ENCODE peak calls at places on chromosomes 5 and 9, in four cellular contexts. Q is fibroblast of the aortic adventitia, R is left ventricle myocardium inferior, N is cardiac fibroblast. P is an unnamed sample.

GRCh38 chr5:134041570-134042411 is 37.0 kb upstream of the VDAC1 start:
- DNase-seq in R (no peak), Q (no peak), N (no peak), P (no peak)

GRCh38 chr9:88661759-88662158 is 126.8 kb downstream of the NXNL2 start:
- DNase-seq in R (no peak), N (peak; percentile 38), Q (no peak), P (peak; percentile 49)

GRCh38 chr5:141992349-141992963 is 20.4 kb downstream of the GNPDA1 start:
- DNase-seq in R (peak; percentile 55), Q (peak; percentile 76), N (peak; percentile 74), P (peak; percentile 79)

GRCh38 chr9:90394866-90395265 is 247.8 kb downstream of the DIRAS2 start:
- DNase-seq in N (no peak), R (no peak), Q (no peak), P (no peak)

GRCh38 chr9:71822455-71822854 is 54.1 kb upstream of the CEMIP2 start:
- DNase-seq in N (no peak), R (no peak), Q (no peak), P (no peak)

GRCh38 chr9:124042168-124042775 is 30.7 kb downstream of the LHX2 start:
- DNase-seq in N (no peak), R (no peak), Q (no peak), P (no peak)

GRCh38 chr5:149376104-149376503 is 3.0 kb downstream of the IL17B start:
- DNase-seq in R (no peak), N (no peak), Q (no peak), P (no peak)

GRCh38 chr9:90871327-90871935 is 69.8 kb downstream of the SYK start:
- DNase-seq in N (no peak), R (no peak), Q (peak; percentile 10), P (no peak)

GRCh38 chr5:25006734-25007133 is 362.0 kb upstream of the CDH10 start:
- DNase-seq in Q (peak; percentile 3), N (peak; percentile 0), R (no peak), P (peak; percentile 1)

GRCh38 chr5:177311361-177311722 is 356 bp downstream of the MXD3 start:
- DNase-seq in N (no peak), R (no peak), Q (no peak), P (no peak)

GRCh38 chr5:143431789-143432188 is 28.3 kb upstream of the NR3C1 start:
- DNase-seq in N (no peak), Q (no peak), R (no peak), P (no peak)

GRCh38 chr5:10564838-10565784 is 1.2 kb downstream of the ANKRD33B start:
- DNase-seq in N (no peak), Q (no peak), R (peak; percentile 44), P (no peak)

GRCh38 chr5:43646997-43647396 is 44.0 kb downstream of the NNT start:
- DNase-seq in N (peak; percentile 31), R (no peak), Q (peak; percentile 41), P (peak; percentile 30)

GRCh38 chr9:134546746-134547145 is 94.9 kb upstream of the COL5A1 start:
- DNase-seq in Q (no peak), N (no peak), R (peak; percentile 6), P (no peak)
- H3K4me3 ChIP-seq in Q (no peak overlapping the region), N (no peak overlapping the region), R (no peak overlapping the region), P (no peak overlapping the region)

DNA sequence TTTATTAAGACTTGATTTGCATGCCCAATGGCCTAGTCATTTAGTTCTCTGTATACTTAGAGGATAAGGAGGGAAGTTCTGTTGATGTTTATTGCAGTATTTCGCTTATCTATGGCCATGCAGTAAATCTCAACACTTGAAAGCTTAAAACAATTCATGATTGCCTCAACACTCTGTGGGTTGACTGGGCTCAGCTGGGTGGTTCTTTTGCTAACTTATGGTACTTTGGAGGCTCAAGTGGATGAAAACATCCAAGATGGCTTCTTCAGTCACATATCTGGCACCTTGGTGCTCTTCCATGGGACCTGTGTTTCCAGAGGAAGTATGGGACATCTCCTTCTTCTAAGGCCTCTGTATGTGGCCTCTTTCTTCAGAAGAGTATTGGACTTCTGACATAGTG is 10.3 kb upstream of the ROR2 start:
- DNase-seq in Q (no peak), N (no peak), R (no peak), P (no peak)
- TF ChIP-seq CTCF in Q (no peak), N (no peak), R (no peak), P (no peak)

GRCh38 chr5:91443761-91444467 is 60.8 kb upstream of the ARRDC3 start:
- DNase-seq in N (no peak), R (no peak), Q (no peak), P (no peak)

DNA sequence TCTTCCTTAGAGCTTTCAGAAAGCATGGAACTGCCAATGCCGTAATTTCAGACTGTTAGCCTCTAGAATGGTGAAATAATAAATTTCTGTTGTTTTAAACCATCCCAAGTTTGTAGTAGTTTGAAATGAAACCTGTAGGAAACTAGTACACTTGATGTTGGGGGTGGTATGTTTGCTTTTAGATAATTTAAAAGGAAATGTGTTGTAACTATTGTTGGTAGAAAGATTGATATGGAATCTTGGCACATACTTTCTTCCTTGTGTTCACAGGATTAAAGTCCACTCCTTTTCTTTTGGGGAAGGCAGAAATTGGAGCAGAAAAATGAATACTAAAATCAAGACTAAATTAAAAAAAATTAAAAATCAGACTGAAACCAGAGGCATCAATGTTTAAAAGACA is 66.0 kb upstream of the ARRDC3 start:
- DNase-seq in R (no peak), Q (no peak), N (peak; percentile 15), P (peak; percentile 35)
- H3K4me3 ChIP-seq in R (no peak overlapping the region), Q (no peak overlapping the region), N (no peak overlapping the region), P (no peak overlapping the region)

GRCh38 chr9:133346021-133346713 is 1.8 kb downstream of the MED22 start:
- DNase-seq in N (no peak), R (no peak), Q (no peak), P (no peak)

GRCh38 chr9:133348763-133349573 is 950 bp downstream of the RPL7A start:
- DNase-seq in N (no peak), R (no peak), Q (no peak), P (no peak)

GRCh38 chr9:133347515-133347984 is 381 bp downstream of the MED22 start:
- DNase-seq in Q (peak; percentile 25), N (peak; percentile 31), R (peak; percentile 43), P (peak; percentile 39)

GRCh38 chr9:133349965-133350624 is 2.1 kb downstream of the RPL7A start:
- DNase-seq in N (no peak), Q (no peak), R (no peak), P (no peak)

GRCh38 chr9:133347985-133348762 is at the start of the genes MED22 and RPL7A:
- DNase-seq in R (peak; percentile 96), N (peak; percentile 97), Q (peak; percentile 98), P (peak; percentile 98)
- TF ChIP-seq CTCF in R (peak; percentile 17), N (peak; percentile 13), Q (no peak), P (no peak)

DNA sequence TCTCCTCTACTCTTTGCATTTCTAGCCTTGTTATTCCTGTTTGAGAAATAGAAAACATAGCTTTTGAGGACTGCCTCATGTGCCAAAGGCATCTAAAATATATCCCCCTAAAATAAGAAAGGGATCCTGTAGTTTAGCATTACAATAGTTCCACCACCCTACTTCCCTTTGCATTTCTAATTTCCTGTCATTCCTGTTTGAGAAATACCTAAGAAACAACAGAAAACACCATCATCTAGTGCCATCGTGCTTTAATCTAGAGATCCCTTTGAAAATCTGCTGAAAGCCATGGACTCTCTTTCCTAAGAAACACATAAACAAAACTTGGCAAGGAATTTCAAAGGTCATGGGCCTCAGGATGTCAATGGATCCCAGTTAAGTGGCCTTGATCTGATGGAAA is 7.5 kb downstream of the CLK4 start:
- DNase-seq in N (no peak), Q (no peak), R (no peak), P (no peak)
- H3K4me3 ChIP-seq in N (no peak overlapping the region), Q (no peak overlapping the region), R (no peak overlapping the region), P (no peak overlapping the region)

GRCh38 chr5:74660146-74660545 is 19.6 kb upstream of the ENC1 start:
- DNase-seq in Q (no peak), R (no peak), N (no peak), P (no peak)
- TF ChIP-seq CTCF in Q (no peak), R (no peak), N (no peak), P (no peak)

GRCh38 chr9:114989600-114990410 is 59.4 kb upstream of the TNFSF8 start:
- DNase-seq in R (no peak), Q (no peak), N (no peak), P (no peak)
- H3K4me3 ChIP-seq in R (no peak overlapping the region), Q (no peak overlapping the region), N (no peak overlapping the region), P (no peak overlapping the region)

DNA sequence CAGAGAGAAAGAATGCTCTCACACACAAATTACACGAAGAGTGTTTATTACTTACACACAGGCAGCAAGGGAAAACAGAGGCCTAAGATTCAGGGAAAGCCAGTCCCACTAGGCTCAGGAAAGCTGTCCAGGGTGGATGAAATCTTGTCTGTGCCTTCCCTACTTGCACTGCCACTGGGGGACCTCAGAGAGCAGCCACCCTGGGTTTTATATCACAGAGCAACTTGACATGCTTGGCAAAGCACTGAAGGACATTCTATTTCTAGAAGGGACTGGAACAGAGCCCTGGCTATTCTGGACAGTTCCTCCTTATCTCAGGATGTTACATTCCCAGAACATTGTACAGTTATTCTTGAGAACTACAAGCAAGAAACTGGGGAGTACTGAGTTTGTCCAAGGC is 7.5 kb upstream of the PRSS3 start:
- DNase-seq in R (peak; percentile 23), Q (peak; percentile 46), N (peak; percentile 44), P (peak; percentile 26)
- TF ChIP-seq CTCF in R (peak; percentile 64), Q (no peak), N (no peak), P (peak; percentile 5)

GRCh38 chr5:139710370-139711066 is 62.4 kb downstream of the CXXC5 start:
- DNase-seq in Q (peak; percentile 33), N (peak; percentile 79), R (peak; percentile 43), P (peak; percentile 63)
- H3K4me3 ChIP-seq in Q (peak overlapping the region; percentile 61), N (peak overlapping the region; percentile 45), R (peak overlapping the region; percentile 73), P (peak overlapping the region; percentile 46)

P was measured in fibroblast of pulmonary artery.